ENCODE peak calls at places on chromosomes 12 and 14, in six cellular contexts. J, I, B, H, M and W are unnamed samples.

GRCh38 chr12:4268549-4269181 is 4.9 kb upstream of the CCND2 start:
- DNase-seq in J (no peak), I (no peak), B (no peak), H (no peak), M (no peak), W (no peak)

GRCh38 chr14:52701223-52701622 is 5.8 kb upstream of the PSMC6 start:
- DNase-seq in J (no peak), I (no peak), B (no peak), H (peak), M (no peak), W (no peak)

GRCh38 chr12:124236651-124237050 is 58.2 kb upstream of the RFLNA start:
- DNase-seq in J (no peak), I (no peak), B (no peak), H (peak), M (peak), W (peak)

GRCh38 chr12:77392467-77392866 is 327.1 kb upstream of the E2F7 start:
- DNase-seq in J (no peak), I (peak), B (no peak), H (no peak), M (no peak), W (no peak)

GRCh38 chr14:25038044-25038668 is 11.8 kb downstream of the STXBP6 start:
- DNase-seq in J (no peak), I (no peak), B (no peak), H (no peak), M (no peak), W (no peak)

GRCh38 chr14:104288272-104288671 is 149.9 kb downstream of the KIF26A start:
- DNase-seq in J (no peak), I (no peak), B (no peak), H (no peak), M (no peak), W (no peak)

GRCh38 chr12:122672515-122672914 is 30.6 kb downstream of the HCAR2 start:
- DNase-seq in J (no peak), I (no peak), B (no peak), H (no peak), M (no peak), W (no peak)

GRCh38 chr12:58310828-58311273 is 369.5 kb downstream of the ATP23 start:
- DNase-seq in J (peak), I (no peak), B (no peak), H (peak), M (peak), W (peak)

GRCh38 chr14:104865069-104865630 is at the start of gene CEP170B:
- DNase-seq in J (no peak), I (no peak), B (no peak), H (peak), M (no peak), W (no peak)

GRCh38 chr14:39841088-39841487 is 408.9 kb upstream of the FBXO33 start:
- DNase-seq in J (no peak), I (no peak), B (no peak), H (no peak), M (no peak), W (peak)

GRCh38 chr14:21911877-21912276 is 238.3 kb upstream of the OR4E1 start:
- DNase-seq in J (no peak), I (no peak), B (no peak), H (no peak), M (no peak), W (no peak)

GRCh38 chr14:39491134-39491541 is 58.9 kb upstream of the FBXO33 start:
- DNase-seq in J (peak), I (peak), B (peak), H (no peak), M (peak), W (peak)

GRCh38 chr12:128388461-128388921 is 121.5 kb downstream of the TMEM132C start:
- DNase-seq in J (no peak), I (peak), B (no peak), H (no peak), M (no peak), W (no peak)

GRCh38 chr14:69842671-69843407 is 36.4 kb upstream of the SMOC1 start:
- DNase-seq in J (no peak), I (peak), B (no peak), H (no peak), M (no peak), W (no peak)

GRCh38 chr14:105334383-105335230 is 20.1 kb downstream of the PACS2 start:
- DNase-seq in J (no peak), I (no peak), B (no peak), H (no peak), M (no peak), W (no peak)

GRCh38 chr12:39897315-39897714 is 208.6 kb downstream of the SLC2A13 start:
- DNase-seq in J (no peak), I (no peak), B (no peak), H (no peak), M (no peak), W (no peak)